ENCODE peak calls at places on chromosomes 16 and 17, in four cellular contexts. One of them, this sample, is unnamed.

GRCh38 chr17:33925650-33926049 is 329.4 kb upstream of the CCL2 start:
- DNase-seq in astrocyte: no peak
- DNase-seq in thyroid gland: no peak
- DNase-seq in pancreas: no peak
- DNase-seq in this sample: no peak

GRCh38 chr16:81478294-81478693 is 33.7 kb downstream of the CMIP start:
- DNase-seq in astrocyte: no peak
- DNase-seq in thyroid gland: no peak
- DNase-seq in pancreas: no peak
- DNase-seq in this sample: no peak

GRCh38 chr17:34527908-34528470 is 51.4 kb upstream of the TMEM132E start:
- DNase-seq in astrocyte: no peak
- DNase-seq in thyroid gland: no peak
- DNase-seq in pancreas: no peak
- DNase-seq in this sample: peak; percentile 43

GRCh38 chr17:7703584-7704574 is 1.1 kb upstream of the EFNB3 start:
- DNase-seq in astrocyte: peak; percentile 26
- DNase-seq in thyroid gland: peak; percentile 17
- DNase-seq in pancreas: peak; percentile 21
- DNase-seq in this sample: peak; percentile 70

GRCh38 chr17:33896309-33896708 is 358.8 kb upstream of the CCL2 start:
- DNase-seq in astrocyte: no peak
- DNase-seq in thyroid gland: no peak
- DNase-seq in pancreas: no peak
- DNase-seq in this sample: no peak

GRCh38 chr16:86362155-86362849 is 148.0 kb upstream of the FOXF1 start:
- DNase-seq in astrocyte: no peak
- DNase-seq in thyroid gland: no peak
- DNase-seq in pancreas: no peak
- DNase-seq in this sample: peak; percentile 28

GRCh38 chr17:7825206-7825980 is 8.6 kb upstream of the KDM6B start:
- DNase-seq in astrocyte: no peak
- DNase-seq in thyroid gland: no peak
- DNase-seq in pancreas: no peak
- DNase-seq in this sample: no peak

GRCh38 chr17:79749156-79749815 is 18.5 kb downstream of the ENPP7 start:
- DNase-seq in astrocyte: peak; percentile 71
- DNase-seq in thyroid gland: no peak
- DNase-seq in pancreas: no peak
- DNase-seq in this sample: peak; percentile 74

GRCh38 chr17:4119299-4119698 is 23.5 kb downstream of the ZZEF1 start:
- DNase-seq in astrocyte: no peak
- DNase-seq in thyroid gland: no peak
- DNase-seq in pancreas: no peak
- DNase-seq in this sample: no peak

GRCh38 chr17:69809331-69809730 is 265.7 kb upstream of the KCNJ16 start:
- DNase-seq in astrocyte: no peak
- DNase-seq in thyroid gland: no peak
- DNase-seq in pancreas: no peak
- DNase-seq in this sample: no peak

GRCh38 chr16:16985707-16986106 is 485.1 kb downstream of the XYLT1 start:
- DNase-seq in astrocyte: no peak
- DNase-seq in thyroid gland: no peak
- DNase-seq in pancreas: no peak
- DNase-seq in this sample: no peak

GRCh38 chr16:67025151-67025550 is 3.8 kb upstream of the CBFB start:
- DNase-seq in astrocyte: no peak
- DNase-seq in thyroid gland: no peak
- DNase-seq in pancreas: no peak
- DNase-seq in this sample: no peak

GRCh38 chr17:77834170-77835115 is 124.1 kb upstream of the TNRC6C start:
- DNase-seq in astrocyte: peak; percentile 93
- DNase-seq in thyroid gland: peak; percentile 22
- DNase-seq in pancreas: no peak
- DNase-seq in this sample: no peak

GRCh38 chr17:27620721-27621120 is 10.3 kb upstream of the LGALS9 start:
- DNase-seq in astrocyte: no peak
- DNase-seq in thyroid gland: no peak
- DNase-seq in pancreas: no peak
- DNase-seq in this sample: no peak

GRCh38 chr16:30896890-30897730 is 696 bp downstream of the CTF1 start:
- DNase-seq in astrocyte: peak; percentile 77
- DNase-seq in thyroid gland: peak; percentile 91
- DNase-seq in pancreas: peak; percentile 96
- DNase-seq in this sample: peak; percentile 78

GRCh38 chr17:64358261-64358788 is 32.3 kb downstream of the PECAM1 start:
- DNase-seq in astrocyte: no peak
- DNase-seq in thyroid gland: no peak
- DNase-seq in pancreas: no peak
- DNase-seq in this sample: no peak

GRCh38 chr17:79800325-79801155 is 3.7 kb upstream of the CBX8 start:
- DNase-seq in astrocyte: peak; percentile 30
- DNase-seq in thyroid gland: peak; percentile 42
- DNase-seq in pancreas: no peak
- DNase-seq in this sample: peak; percentile 74

GRCh38 chr17:1783271-1783670 is 21.4 kb downstream of the SERPINF1 start:
- DNase-seq in astrocyte: no peak
- DNase-seq in thyroid gland: peak; percentile 22
- DNase-seq in pancreas: peak; percentile 68
- DNase-seq in this sample: no peak

GRCh38 chr16:67967183-67967955 is 1.1 kb downstream of the SLC12A4 start:
- DNase-seq in astrocyte: no peak
- DNase-seq in thyroid gland: peak; percentile 47
- DNase-seq in pancreas: no peak
- DNase-seq in this sample: no peak

GRCh38 chr16:660459-661183 is 7.3 kb upstream of the RHOT2 start:
- DNase-seq in astrocyte: peak; percentile 32
- DNase-seq in thyroid gland: peak; percentile 93
- DNase-seq in pancreas: no peak
- DNase-seq in this sample: peak; percentile 62

DNA sequence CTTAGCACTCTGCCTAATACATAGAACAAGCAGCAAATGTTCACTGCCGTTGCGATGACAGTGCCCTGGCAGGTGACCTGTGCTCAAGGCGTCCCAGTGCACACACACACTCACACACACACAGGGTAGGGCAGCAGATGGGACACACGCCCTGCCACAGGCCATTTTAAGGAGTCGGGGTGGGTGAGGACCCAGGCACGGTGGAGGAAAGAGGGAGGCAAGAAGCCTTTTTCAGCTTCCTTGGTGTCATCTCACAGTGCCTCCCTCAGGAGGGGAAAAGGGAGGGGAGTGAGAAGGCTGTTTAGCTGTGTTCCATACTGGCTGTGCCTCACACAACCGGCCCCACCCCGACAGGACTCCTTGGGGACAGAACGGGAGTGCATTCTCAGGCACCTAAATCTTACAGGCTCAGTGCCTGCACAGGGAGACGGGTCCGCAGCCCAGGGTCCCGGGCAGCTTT is 1.5 kb downstream of the PITPNM3 start:
- DNase-seq in astrocyte: no peak
- DNase-seq in thyroid gland: peak; percentile 43
- DNase-seq in pancreas: peak; percentile 30
- DNase-seq in this sample: no peak
- H3K4me3 ChIP-seq in astrocyte: peak overlapping the region; percentile 44
- H3K4me3 ChIP-seq in thyroid gland: no peak overlapping the region
- H3K4me3 ChIP-seq in pancreas: peak overlapping the region; percentile 56
- H3K4me3 ChIP-seq in this sample: no peak overlapping the region

DNA sequence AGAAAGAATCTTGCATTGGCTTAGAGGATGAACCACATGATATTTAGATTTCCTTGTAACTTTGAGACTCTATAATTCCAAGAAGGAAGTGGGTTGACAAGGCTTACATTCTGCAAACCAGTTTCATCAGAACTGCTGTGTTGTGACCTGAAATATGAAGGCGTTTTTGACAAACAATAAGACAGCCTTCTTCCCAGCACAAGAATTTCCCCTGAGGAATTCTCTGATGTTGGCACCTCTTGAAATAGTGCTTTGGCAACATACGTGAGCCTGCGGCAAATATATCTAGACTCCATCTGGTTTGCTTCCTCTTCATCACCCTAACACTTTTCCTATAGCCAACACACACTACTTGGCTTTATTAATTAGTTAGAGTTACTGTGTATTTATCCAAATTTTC is 585.5 kb upstream of the SOX9 start:
- DNase-seq in astrocyte: no peak
- DNase-seq in thyroid gland: no peak
- DNase-seq in pancreas: no peak
- DNase-seq in this sample: no peak
- H3K4me1 ChIP-seq in astrocyte: no peaks in the 10 kb centered on the region
- H3K4me1 ChIP-seq in thyroid gland: no peaks in the 10 kb centered on the region
- H3K4me1 ChIP-seq in pancreas: no peaks in the 10 kb centered on the region
- H3K4me1 ChIP-seq in this sample: no peaks in the 10 kb centered on the region

GRCh38 chr17:82175951-82176350 is 36.7 kb downstream of the CCDC57 start:
- DNase-seq in astrocyte: no peak
- DNase-seq in thyroid gland: peak; percentile 41
- DNase-seq in pancreas: peak; percentile 23
- DNase-seq in this sample: no peak
- H3K27me3 ChIP-seq in astrocyte: no peaks in the 10 kb centered on the region
- H3K27me3 ChIP-seq in thyroid gland: no peaks in the 10 kb centered on the region
- H3K27me3 ChIP-seq in pancreas: no peaks in the 10 kb centered on the region
- H3K27me3 ChIP-seq in this sample: no peaks in the 10 kb centered on the region

GRCh38 chr16:4734063-4734729 is at the start of the genes ANKS3 and DNAAF8:
- DNase-seq in astrocyte: peak; percentile 95
- DNase-seq in thyroid gland: peak; percentile 98
- DNase-seq in pancreas: peak; percentile 98
- DNase-seq in this sample: peak; percentile 98

GRCh38 chr16:4733747-4734062 is 366 bp downstream of the ANKS3 start:
- DNase-seq in astrocyte: no peak
- DNase-seq in thyroid gland: no peak
- DNase-seq in pancreas: no peak
- DNase-seq in this sample: peak; percentile 50

GRCh38 chr16:4736546-4736945 is 2.2 kb downstream of the DNAAF8 start:
- DNase-seq in astrocyte: no peak
- DNase-seq in thyroid gland: no peak
- DNase-seq in pancreas: no peak
- DNase-seq in this sample: no peak

GRCh38 chr16:4734730-4735575 is 616 bp downstream of the DNAAF8 start:
- DNase-seq in astrocyte: peak; percentile 53
- DNase-seq in thyroid gland: peak; percentile 87
- DNase-seq in pancreas: peak; percentile 95
- DNase-seq in this sample: peak; percentile 98

GRCh38 chr16:4737545-4737944 is 3.2 kb downstream of the DNAAF8 start:
- DNase-seq in astrocyte: no peak
- DNase-seq in thyroid gland: no peak
- DNase-seq in pancreas: peak; percentile 37
- DNase-seq in this sample: no peak
- H3K4me3 ChIP-seq in astrocyte: no peak overlapping the region
- H3K4me3 ChIP-seq in thyroid gland: no peak overlapping the region
- H3K4me3 ChIP-seq in pancreas: no peak overlapping the region
- H3K4me3 ChIP-seq in this sample: no peak overlapping the region

DNA sequence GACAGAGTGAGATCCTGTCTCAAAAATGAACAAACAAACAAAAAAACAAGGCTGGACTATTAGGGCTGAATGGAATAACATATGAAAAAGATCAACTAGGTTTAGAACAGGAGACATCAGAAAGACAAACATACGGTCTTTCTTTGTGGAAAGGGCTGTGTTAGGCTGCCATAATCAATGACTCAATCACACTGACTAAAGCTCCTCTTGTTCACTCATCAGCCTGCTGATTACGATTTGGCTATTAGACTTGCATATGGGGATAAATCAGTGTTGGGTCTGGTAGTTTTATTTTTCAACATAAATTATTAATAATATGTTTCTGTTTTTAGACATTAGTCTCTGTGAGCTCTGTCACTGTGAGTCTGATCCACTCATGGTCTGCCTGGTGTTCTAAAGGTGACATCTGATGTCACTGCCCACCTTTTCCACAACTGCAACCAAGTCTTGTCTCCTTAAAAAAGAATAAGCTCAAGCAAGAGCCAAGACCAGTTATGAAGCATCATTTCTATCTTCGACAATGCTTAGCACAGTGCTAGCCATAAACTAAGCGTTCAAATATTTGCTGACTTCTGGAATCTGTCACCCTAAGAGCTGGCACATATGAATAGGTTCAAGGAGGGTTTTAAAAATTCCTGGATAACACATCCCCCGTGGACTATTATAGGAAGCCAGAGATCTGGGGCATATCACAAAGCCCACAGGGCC is 10.2 kb downstream of the CFAP20 start:
- DNase-seq in astrocyte: no peak
- DNase-seq in thyroid gland: no peak
- DNase-seq in pancreas: no peak
- DNase-seq in this sample: no peak
- H3K4me1 ChIP-seq in astrocyte: peaks cover 20% of the 10 kb centered on the region
- H3K4me1 ChIP-seq in thyroid gland: peaks cover 46% of the 10 kb centered on the region
- H3K4me1 ChIP-seq in pancreas: peaks cover 31% of the 10 kb centered on the region
- H3K4me1 ChIP-seq in this sample: peaks cover 17% of the 10 kb centered on the region